ENCODE peak calls at places on chromosomes 6 and 20, in eight cellular contexts. One of them, this sample, is unnamed.

GRCh38 chr6:67956352-67956751 is 678.7 kb upstream of the ADGRB3 start:
- DNase-seq in fibroblast of lung: no peak
- DNase-seq in adrenal gland: no peak
- DNase-seq in psoas muscle: no peak
- DNase-seq in heart right ventricle: no peak
- DNase-seq in fibroblast of mammary gland: no peak
- DNase-seq in epithelial cell of esophagus: no peak
- DNase-seq in choroid plexus epithelial cell: no peak
- DNase-seq in this sample: no peak

GRCh38 chr6:83517500-83517899 is 5.2 kb downstream of the PRSS35 start:
- DNase-seq in fibroblast of lung: no peak
- DNase-seq in adrenal gland: no peak
- DNase-seq in psoas muscle: no peak
- DNase-seq in heart right ventricle: no peak
- DNase-seq in fibroblast of mammary gland: no peak
- DNase-seq in epithelial cell of esophagus: peak
- DNase-seq in choroid plexus epithelial cell: no peak
- DNase-seq in this sample: no peak

GRCh38 chr6:116115781-116116180 is 10.2 kb downstream of the COL10A1 start:
- DNase-seq in fibroblast of lung: peak
- DNase-seq in adrenal gland: no peak
- DNase-seq in psoas muscle: no peak
- DNase-seq in heart right ventricle: no peak
- DNase-seq in fibroblast of mammary gland: peak
- DNase-seq in epithelial cell of esophagus: no peak
- DNase-seq in choroid plexus epithelial cell: peak
- DNase-seq in this sample: no peak

GRCh38 chr20:32674362-32674789 is 635 bp upstream of the C20orf203 start:
- DNase-seq in fibroblast of lung: peak
- DNase-seq in adrenal gland: peak
- DNase-seq in psoas muscle: no peak
- DNase-seq in heart right ventricle: no peak
- DNase-seq in fibroblast of mammary gland: peak
- DNase-seq in epithelial cell of esophagus: peak
- DNase-seq in choroid plexus epithelial cell: peak
- DNase-seq in this sample: no peak

GRCh38 chr6:157989541-157990289 is 8.1 kb downstream of the SYNJ2 start:
- DNase-seq in fibroblast of lung: peak
- DNase-seq in adrenal gland: peak
- DNase-seq in psoas muscle: peak
- DNase-seq in heart right ventricle: peak
- DNase-seq in fibroblast of mammary gland: peak
- DNase-seq in epithelial cell of esophagus: peak
- DNase-seq in choroid plexus epithelial cell: peak
- DNase-seq in this sample: peak

GRCh38 chr20:21971436-21971835 is 266.0 kb downstream of the PAX1 start:
- DNase-seq in fibroblast of lung: no peak
- DNase-seq in adrenal gland: no peak
- DNase-seq in psoas muscle: no peak
- DNase-seq in heart right ventricle: no peak
- DNase-seq in fibroblast of mammary gland: no peak
- DNase-seq in epithelial cell of esophagus: peak
- DNase-seq in choroid plexus epithelial cell: no peak
- DNase-seq in this sample: no peak

GRCh38 chr6:166955865-166956443 is 396 bp downstream of the RNASET2 start:
- DNase-seq in fibroblast of lung: no peak
- DNase-seq in adrenal gland: no peak
- DNase-seq in psoas muscle: peak
- DNase-seq in heart right ventricle: no peak
- DNase-seq in fibroblast of mammary gland: no peak
- DNase-seq in epithelial cell of esophagus: peak
- DNase-seq in choroid plexus epithelial cell: peak
- DNase-seq in this sample: no peak

GRCh38 chr6:158914923-158915322 is 85.1 kb downstream of the RSPH3 start:
- DNase-seq in fibroblast of lung: no peak
- DNase-seq in adrenal gland: no peak
- DNase-seq in psoas muscle: no peak
- DNase-seq in heart right ventricle: no peak
- DNase-seq in fibroblast of mammary gland: no peak
- DNase-seq in epithelial cell of esophagus: no peak
- DNase-seq in choroid plexus epithelial cell: no peak
- DNase-seq in this sample: no peak

GRCh38 chr6:139262519-139263300 is 29.1 kb downstream of the TXLNB start:
- DNase-seq in fibroblast of lung: no peak
- DNase-seq in adrenal gland: no peak
- DNase-seq in psoas muscle: no peak
- DNase-seq in heart right ventricle: no peak
- DNase-seq in fibroblast of mammary gland: peak
- DNase-seq in epithelial cell of esophagus: peak
- DNase-seq in choroid plexus epithelial cell: no peak
- DNase-seq in this sample: no peak

GRCh38 chr6:4066029-4066755 is 12.7 kb downstream of the FAM217A start:
- DNase-seq in fibroblast of lung: no peak
- DNase-seq in adrenal gland: no peak
- DNase-seq in psoas muscle: no peak
- DNase-seq in heart right ventricle: no peak
- DNase-seq in fibroblast of mammary gland: no peak
- DNase-seq in epithelial cell of esophagus: peak
- DNase-seq in choroid plexus epithelial cell: no peak
- DNase-seq in this sample: no peak

GRCh38 chr20:61608275-61609085 is 356.4 kb downstream of the CDH4 start:
- DNase-seq in fibroblast of lung: peak
- DNase-seq in adrenal gland: no peak
- DNase-seq in psoas muscle: no peak
- DNase-seq in heart right ventricle: no peak
- DNase-seq in fibroblast of mammary gland: peak
- DNase-seq in epithelial cell of esophagus: peak
- DNase-seq in choroid plexus epithelial cell: peak
- DNase-seq in this sample: peak

GRCh38 chr6:116557863-116558262 is 4.3 kb downstream of the CALHM4 start:
- DNase-seq in fibroblast of lung: peak
- DNase-seq in adrenal gland: peak
- DNase-seq in psoas muscle: no peak
- DNase-seq in heart right ventricle: no peak
- DNase-seq in fibroblast of mammary gland: peak
- DNase-seq in epithelial cell of esophagus: peak
- DNase-seq in choroid plexus epithelial cell: peak
- DNase-seq in this sample: no peak

GRCh38 chr20:51529027-51529749 is 13.3 kb downstream of the NFATC2 start:
- DNase-seq in fibroblast of lung: peak
- DNase-seq in adrenal gland: no peak
- DNase-seq in psoas muscle: no peak
- DNase-seq in heart right ventricle: no peak
- DNase-seq in fibroblast of mammary gland: peak
- DNase-seq in epithelial cell of esophagus: no peak
- DNase-seq in choroid plexus epithelial cell: peak
- DNase-seq in this sample: no peak

GRCh38 chr6:128963561-128963960 is 80.6 kb downstream of the LAMA2 start:
- DNase-seq in fibroblast of lung: no peak
- DNase-seq in adrenal gland: no peak
- DNase-seq in psoas muscle: no peak
- DNase-seq in heart right ventricle: no peak
- DNase-seq in fibroblast of mammary gland: peak
- DNase-seq in epithelial cell of esophagus: no peak
- DNase-seq in choroid plexus epithelial cell: peak
- DNase-seq in this sample: no peak

GRCh38 chr6:140858381-140858971 is 1274.2 kb upstream of the GJE1 start:
- DNase-seq in fibroblast of lung: no peak
- DNase-seq in adrenal gland: no peak
- DNase-seq in psoas muscle: no peak
- DNase-seq in heart right ventricle: no peak
- DNase-seq in fibroblast of mammary gland: peak
- DNase-seq in epithelial cell of esophagus: peak
- DNase-seq in choroid plexus epithelial cell: no peak
- DNase-seq in this sample: no peak

GRCh38 chr6:6969761-6970223 is 138.0 kb upstream of the RREB1 start:
- DNase-seq in fibroblast of lung: no peak
- DNase-seq in adrenal gland: no peak
- DNase-seq in psoas muscle: no peak
- DNase-seq in heart right ventricle: no peak
- DNase-seq in fibroblast of mammary gland: no peak
- DNase-seq in epithelial cell of esophagus: peak
- DNase-seq in choroid plexus epithelial cell: no peak
- DNase-seq in this sample: no peak

GRCh38 chr6:136501081-136501480 is 49.1 kb downstream of the MAP7 start:
- DNase-seq in fibroblast of lung: no peak
- DNase-seq in adrenal gland: no peak
- DNase-seq in psoas muscle: no peak
- DNase-seq in heart right ventricle: no peak
- DNase-seq in fibroblast of mammary gland: no peak
- DNase-seq in epithelial cell of esophagus: no peak
- DNase-seq in choroid plexus epithelial cell: no peak
- DNase-seq in this sample: no peak

GRCh38 chr6:17096076-17096475 is 5.8 kb upstream of the STMND1 start:
- DNase-seq in fibroblast of lung: no peak
- DNase-seq in adrenal gland: no peak
- DNase-seq in psoas muscle: no peak
- DNase-seq in heart right ventricle: no peak
- DNase-seq in fibroblast of mammary gland: no peak
- DNase-seq in epithelial cell of esophagus: no peak
- DNase-seq in choroid plexus epithelial cell: peak
- DNase-seq in this sample: no peak

DNA sequence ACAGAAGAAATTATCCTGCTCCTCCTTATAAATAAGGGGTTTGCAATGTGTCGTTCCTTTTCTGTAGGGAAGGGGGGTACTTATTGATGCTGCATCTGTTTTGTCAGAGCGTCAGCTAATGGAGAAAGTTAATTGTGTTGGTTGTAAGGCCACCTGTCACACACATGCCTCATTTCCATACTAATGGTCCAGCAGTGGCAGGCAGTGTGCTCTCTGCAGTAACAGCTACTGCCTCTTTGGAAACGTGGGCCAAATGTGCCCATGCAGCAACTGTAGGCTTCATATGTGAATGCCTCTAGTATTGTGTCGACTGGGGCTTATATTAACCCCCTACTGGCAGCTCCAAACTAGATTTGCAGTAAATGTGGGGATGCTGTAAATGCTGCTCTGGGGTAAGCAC is 56.3 kb upstream of the OLIG3 start:
- DNase-seq in fibroblast of lung: no peak
- DNase-seq in adrenal gland: no peak
- DNase-seq in psoas muscle: no peak
- DNase-seq in heart right ventricle: no peak
- DNase-seq in fibroblast of mammary gland: no peak
- DNase-seq in epithelial cell of esophagus: no peak
- DNase-seq in choroid plexus epithelial cell: no peak
- DNase-seq in this sample: no peak
- H3K4me3 ChIP-seq in fibroblast of lung: no peak
- H3K4me3 ChIP-seq in adrenal gland: no peak
- H3K4me3 ChIP-seq in psoas muscle: no peak
- H3K4me3 ChIP-seq in heart right ventricle: no peak
- H3K4me3 ChIP-seq in fibroblast of mammary gland: no peak
- H3K4me3 ChIP-seq in epithelial cell of esophagus: no peak
- H3K4me3 ChIP-seq in choroid plexus epithelial cell: no peak
- H3K4me3 ChIP-seq in this sample: no peak

DNA sequence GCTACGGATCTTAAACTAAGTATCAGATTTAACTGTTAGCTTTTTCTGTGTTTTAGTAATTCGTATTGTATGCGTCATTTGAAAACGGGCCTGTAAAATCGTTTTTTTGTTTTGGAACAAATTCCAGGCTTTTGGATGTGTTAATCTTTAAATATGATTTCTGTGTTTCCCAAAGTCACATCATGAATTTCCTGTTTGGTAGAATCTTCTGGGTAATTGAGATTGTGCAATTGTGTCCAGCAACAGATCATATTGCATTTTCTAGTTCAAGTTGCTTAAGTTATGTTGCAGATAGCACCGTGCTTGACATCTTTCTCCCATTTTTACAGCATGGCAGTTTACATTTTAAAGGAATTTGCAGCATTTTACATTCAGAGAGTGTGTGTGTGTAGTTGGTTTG is 1.9 kb downstream of the MAPK14 start:
- DNase-seq in fibroblast of lung: peak
- DNase-seq in adrenal gland: no peak
- DNase-seq in psoas muscle: no peak
- DNase-seq in heart right ventricle: no peak
- DNase-seq in fibroblast of mammary gland: peak
- DNase-seq in epithelial cell of esophagus: peak
- DNase-seq in choroid plexus epithelial cell: peak
- DNase-seq in this sample: no peak
- H3K4me3 ChIP-seq in fibroblast of lung: peak
- H3K4me3 ChIP-seq in adrenal gland: no peak
- H3K4me3 ChIP-seq in psoas muscle: peak
- H3K4me3 ChIP-seq in heart right ventricle: peak
- H3K4me3 ChIP-seq in fibroblast of mammary gland: peak
- H3K4me3 ChIP-seq in epithelial cell of esophagus: peak
- H3K4me3 ChIP-seq in choroid plexus epithelial cell: peak
- H3K4me3 ChIP-seq in this sample: peak

GRCh38 chr20:60087563-60088105 is 129.4 kb downstream of the CDH26 start:
- DNase-seq in fibroblast of lung: peak
- DNase-seq in adrenal gland: no peak
- DNase-seq in psoas muscle: no peak
- DNase-seq in heart right ventricle: peak
- DNase-seq in fibroblast of mammary gland: peak
- DNase-seq in epithelial cell of esophagus: peak
- DNase-seq in choroid plexus epithelial cell: peak
- DNase-seq in this sample: no peak
- H3K4me3 ChIP-seq in fibroblast of lung: no peak
- H3K4me3 ChIP-seq in adrenal gland: no peak
- H3K4me3 ChIP-seq in psoas muscle: peak
- H3K4me3 ChIP-seq in heart right ventricle: peak
- H3K4me3 ChIP-seq in fibroblast of mammary gland: no peak
- H3K4me3 ChIP-seq in epithelial cell of esophagus: peak
- H3K4me3 ChIP-seq in choroid plexus epithelial cell: no peak
- H3K4me3 ChIP-seq in this sample: peak

DNA sequence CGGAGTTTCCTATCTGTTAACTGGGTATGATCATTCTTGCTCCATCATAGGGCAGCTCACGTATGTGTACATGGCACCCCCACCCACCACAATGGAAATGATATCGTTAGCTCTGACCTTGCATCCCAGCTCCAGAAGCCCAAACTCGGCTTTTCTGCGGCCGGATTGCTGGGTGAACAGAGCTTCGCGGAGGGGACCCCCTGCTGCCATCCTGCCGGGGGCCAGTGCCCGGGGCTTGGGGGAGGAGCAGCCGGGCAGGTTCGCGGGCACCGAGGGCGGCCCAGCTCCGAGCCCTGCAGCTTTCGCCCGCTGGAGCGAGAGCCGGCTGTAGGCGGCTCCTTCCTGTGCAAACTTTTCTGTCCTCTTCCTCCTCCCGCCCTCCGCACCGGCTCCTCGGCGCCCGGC is 24.9 kb upstream of the FUCA2 start:
- DNase-seq in fibroblast of lung: peak
- DNase-seq in adrenal gland: peak
- DNase-seq in psoas muscle: peak
- DNase-seq in heart right ventricle: peak
- DNase-seq in fibroblast of mammary gland: peak
- DNase-seq in epithelial cell of esophagus: peak
- DNase-seq in choroid plexus epithelial cell: peak
- DNase-seq in this sample: peak
- H3K4me3 ChIP-seq in fibroblast of lung: peak
- H3K4me3 ChIP-seq in adrenal gland: peak
- H3K4me3 ChIP-seq in psoas muscle: peak
- H3K4me3 ChIP-seq in heart right ventricle: peak
- H3K4me3 ChIP-seq in fibroblast of mammary gland: peak
- H3K4me3 ChIP-seq in epithelial cell of esophagus: peak
- H3K4me3 ChIP-seq in choroid plexus epithelial cell: peak
- H3K4me3 ChIP-seq in this sample: peak

GRCh38 chr6:30076333-30076732 is 764 bp upstream of the RNF39 start:
- DNase-seq in fibroblast of lung: no peak
- DNase-seq in adrenal gland: no peak
- DNase-seq in psoas muscle: no peak
- DNase-seq in heart right ventricle: no peak
- DNase-seq in fibroblast of mammary gland: no peak
- DNase-seq in epithelial cell of esophagus: no peak
- DNase-seq in choroid plexus epithelial cell: no peak
- DNase-seq in this sample: no peak
- H3K4me3 ChIP-seq in fibroblast of lung: no peak
- H3K4me3 ChIP-seq in adrenal gland: no peak
- H3K4me3 ChIP-seq in psoas muscle: no peak
- H3K4me3 ChIP-seq in heart right ventricle: no peak
- H3K4me3 ChIP-seq in fibroblast of mammary gland: no peak
- H3K4me3 ChIP-seq in epithelial cell of esophagus: no peak
- H3K4me3 ChIP-seq in choroid plexus epithelial cell: no peak
- H3K4me3 ChIP-seq in this sample: no peak

This sample was measured in right cardiac atrium.